ENCODE peak calls at places on chromosomes 7 and 10, in seven cellular contexts. M is H1, K is SK-N-SH, B is HCT116, E is K562, F is GM12878, V is HepG2. D is an unnamed sample.

GRCh38 chr10:38118072-38118807 is 24.1 kb downstream of the ZNF37A start:
- DNase-seq in B (peak), M (no peak), K (no peak), F (no peak), E (no peak), V (no peak), D (no peak)

GRCh38 chr10:82778908-82779307 is 903.9 kb downstream of the NRG3 start:
- DNase-seq in F (no peak), M (no peak), E (no peak), K (no peak), B (no peak), V (no peak), D (no peak)

GRCh38 chr7:132218876-132219275 is 357.4 kb downstream of the PLXNA4 start:
- DNase-seq in K (no peak), E (no peak), F (no peak), M (no peak), B (no peak), V (peak), D (no peak)

GRCh38 chr10:111093741-111094380 is 17.0 kb downstream of the ADRA2A start:
- DNase-seq in F (no peak), M (no peak), V (no peak), B (no peak), E (no peak), K (no peak), D (no peak)

GRCh38 chr10:25808372-25808771 is 125.7 kb upstream of the MYO3A start:
- DNase-seq in M (no peak), F (no peak), B (no peak), E (no peak), V (no peak), K (no peak), D (no peak)

GRCh38 chr10:21238044-21238443 is 287.4 kb downstream of the SKIDA1 start:
- DNase-seq in E (no peak), F (no peak), M (no peak), K (no peak), B (peak), V (no peak), D (no peak)

GRCh38 chr7:107966701-107967100 is 36.3 kb downstream of the LAMB1 start:
- DNase-seq in B (no peak), K (no peak), V (peak), F (no peak), E (no peak), M (no peak), D (no peak)

GRCh38 chr10:131902211-131902610 is 1.4 kb downstream of the PPP2R2D start:
- DNase-seq in F (no peak), E (no peak), M (no peak), B (no peak), K (no peak), V (no peak), D (no peak)

GRCh38 chr7:108492742-108493141 is 33.2 kb downstream of the PNPLA8 start:
- DNase-seq in E (no peak), M (no peak), K (no peak), F (no peak), V (no peak), B (no peak), D (no peak)

GRCh38 chr10:15427836-15428414 is 56.8 kb upstream of the FAM171A1 start:
- DNase-seq in V (peak), M (no peak), K (peak), E (peak), F (no peak), B (peak), D (peak)

GRCh38 chr7:31443457-31443856 is 70.4 kb upstream of the ITPRID1 start:
- DNase-seq in B (peak), F (peak), K (peak), V (peak), E (peak), M (no peak), D (peak)

GRCh38 chr7:70733115-70733514 is 398.8 kb upstream of the GALNT17 start:
- DNase-seq in B (no peak), V (no peak), K (no peak), M (no peak), F (no peak), E (no peak), D (no peak)

GRCh38 chr10:130777507-130778165 is 533.9 kb downstream of the TCERG1L start:
- DNase-seq in K (no peak), M (no peak), V (no peak), B (no peak), E (no peak), F (no peak), D (no peak)

DNA sequence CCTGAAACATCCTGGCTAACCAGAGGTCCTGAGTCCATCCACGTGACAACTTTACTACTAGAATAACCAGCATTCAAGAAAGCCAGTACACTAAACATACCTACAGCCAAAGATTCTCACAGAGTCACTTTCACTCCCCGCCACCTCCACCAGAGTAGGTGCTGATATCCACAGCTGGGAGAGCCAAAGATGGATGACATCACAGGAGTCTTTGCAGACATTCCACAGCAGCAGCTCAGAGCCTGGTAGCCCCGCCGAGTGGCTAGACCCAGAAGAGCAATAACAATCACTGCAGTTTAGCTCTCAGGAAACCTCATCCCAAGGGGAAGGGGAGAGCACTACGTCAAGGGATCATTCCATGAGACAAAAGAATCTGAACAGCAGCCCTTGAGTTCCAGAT is 13.5 kb upstream of the ADAM22 start:
- DNase-seq in E (no peak), F (no peak), V (no peak), K (no peak), M (no peak), B (no peak), D (no peak)
- TF ChIP-seq JUND in E (no peak), F (no peak), V (no peak), K (no peak), M (no peak), B (no peak), D (no peak)

DNA sequence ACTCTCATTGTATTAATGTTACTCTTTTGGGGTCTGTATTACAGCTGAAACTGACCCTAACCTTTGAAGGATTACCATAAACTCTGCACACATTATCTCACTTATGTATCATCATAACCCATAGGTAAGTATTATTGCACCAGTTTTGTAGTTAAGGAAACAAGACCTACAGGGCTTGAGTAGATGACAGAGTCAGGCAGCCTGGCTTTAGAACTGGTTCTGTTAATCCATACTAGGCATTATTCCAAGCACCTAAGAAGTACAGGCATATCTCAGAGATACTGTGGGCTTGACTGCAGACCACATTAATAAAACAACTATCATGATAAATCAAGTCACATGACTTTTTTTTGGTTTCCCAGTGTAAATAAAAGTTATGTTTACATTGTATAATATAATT is 17.1 kb upstream of the AKR1B1 start:
- DNase-seq in F (no peak), V (no peak), K (no peak), M (no peak), B (no peak), E (no peak), D (no peak)
- TF ChIP-seq JUND in F (no peak), V (no peak), K (no peak), M (no peak), B (no peak), E (no peak), D (no peak)

DNA sequence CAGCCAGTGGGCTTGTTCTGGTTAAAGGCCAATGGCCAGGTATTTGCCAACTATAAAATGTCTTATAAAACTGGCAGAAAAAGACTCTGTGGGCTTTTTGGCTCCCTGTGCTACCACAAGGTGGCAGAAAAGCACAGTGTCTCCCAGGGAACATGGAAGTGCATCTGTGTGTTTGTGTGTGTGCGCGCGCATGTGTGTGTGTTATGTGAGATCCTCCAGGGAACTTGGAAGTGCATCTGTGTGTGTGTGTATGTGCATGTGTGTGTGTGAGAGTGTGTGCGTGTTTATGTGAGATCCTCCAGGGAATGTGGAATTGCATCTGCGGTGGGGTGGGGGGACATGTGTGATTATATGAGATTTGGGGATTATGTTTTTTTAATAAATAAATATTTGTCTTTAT is 30.2 kb upstream of the ABI1 start:
- DNase-seq in F (no peak), V (peak), K (peak), B (peak), E (no peak), M (peak), D (no peak)
- TF ChIP-seq JUND in F (no peak), V (no peak), K (no peak), B (no peak), E (no peak), M (no peak), D (no peak)

DNA sequence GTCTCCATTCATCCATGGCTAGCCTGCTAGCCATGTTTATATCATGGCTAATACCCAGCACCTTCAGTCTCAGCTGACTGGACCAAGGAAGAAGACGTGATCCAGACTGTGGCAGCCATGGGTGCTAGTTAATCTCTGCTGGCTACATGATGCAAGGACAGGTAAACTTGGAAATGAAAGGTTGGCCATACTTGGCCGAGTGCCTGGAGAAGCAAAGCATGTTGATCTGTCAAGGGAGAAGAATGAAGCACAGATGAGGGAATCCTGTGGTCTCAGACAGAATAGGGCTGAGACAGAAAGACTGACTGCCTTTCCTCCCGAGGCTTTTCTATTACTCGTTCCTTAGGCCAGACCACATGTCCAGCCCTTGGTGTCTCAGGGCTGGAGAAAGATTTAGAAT is 41.1 kb downstream of the CPVL start:
- DNase-seq in V (no peak), E (no peak), K (no peak), M (no peak), F (no peak), B (peak), D (peak)
- TF ChIP-seq JUND in V (no peak), E (no peak), K (no peak), M (no peak), F (no peak), B (no peak), D (no peak)

GRCh38 chr7:64807731-64808365 is 13.6 kb downstream of the ZNF138 start:
- DNase-seq in K (no peak), V (no peak), M (no peak), F (no peak), E (no peak), B (no peak), D (no peak)
- TF ChIP-seq JUND in K (no peak), V (no peak), M (no peak), F (no peak), E (no peak), B (no peak), D (no peak)

GRCh38 chr7:137753067-137753466 is 93.7 kb downstream of the DGKI start:
- DNase-seq in F (no peak), B (no peak), E (no peak), M (no peak), V (no peak), K (no peak), D (no peak)

GRCh38 chr7:137755438-137755837 is 91.3 kb downstream of the DGKI start:
- DNase-seq in F (no peak), M (no peak), E (no peak), K (no peak), V (no peak), B (no peak), D (no peak)

GRCh38 chr7:137755846-137756685 is 90.7 kb downstream of the DGKI start:
- DNase-seq in E (no peak), B (no peak), F (no peak), M (no peak), K (no peak), V (no peak), D (no peak)

GRCh38 chr7:137751361-137752009 is 95.3 kb downstream of the DGKI start:
- DNase-seq in F (no peak), V (no peak), K (no peak), M (no peak), B (no peak), E (no peak), D (no peak)

DNA sequence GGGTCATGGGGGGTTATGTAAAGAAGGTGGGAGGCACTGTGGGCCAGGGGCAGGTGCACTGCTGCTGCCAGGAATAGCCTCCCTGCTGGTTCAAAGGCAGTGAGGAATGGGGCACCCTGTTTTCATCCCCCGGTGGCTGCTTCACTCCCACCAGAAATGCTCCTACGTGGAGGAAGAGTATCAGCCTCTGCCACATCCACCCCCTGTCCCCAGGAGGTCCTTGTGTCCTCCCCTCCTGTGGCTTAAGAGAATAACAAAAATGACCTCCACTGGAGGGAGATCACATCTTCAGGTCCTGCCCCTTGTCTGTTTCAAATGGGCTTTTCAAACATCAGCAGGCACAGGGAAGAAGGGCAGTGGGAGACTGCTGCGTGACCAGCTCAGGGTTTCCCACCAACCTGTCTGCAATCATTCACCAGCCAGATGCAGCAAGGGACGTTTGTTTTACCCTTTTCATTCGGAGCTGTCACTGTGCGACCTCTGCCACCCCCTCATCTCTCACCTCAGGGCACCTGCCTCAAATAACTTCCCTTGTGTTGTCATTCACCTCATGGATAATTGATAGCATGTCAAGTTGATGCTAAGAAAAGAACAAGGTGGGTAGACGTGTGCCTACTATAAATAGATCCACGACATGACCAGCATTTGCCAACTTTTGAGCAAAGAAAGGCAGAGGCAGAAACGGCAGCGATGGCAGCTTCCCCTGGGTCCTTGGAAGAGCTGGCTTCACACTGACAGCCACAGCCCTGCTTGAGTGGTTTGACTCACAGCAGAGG is 92.5 kb downstream of the DGKI start:
- DNase-seq in F (peak), K (no peak), E (no peak), M (no peak), B (no peak), V (no peak), D (no peak)
- TF ChIP-seq JUND in F (no peak), K (no peak), E (no peak), M (no peak), B (no peak), V (no peak), D (no peak)